ENCODE peak calls at places on chromosomes 12 and 14, in nine cellular contexts. One of them, this sample, is unnamed.

GRCh38 chr12:51814311-51815088 is 34.0 kb downstream of the FIGNL2 start:
- DNase-seq in ovary: peak
- DNase-seq in uterus: peak
- DNase-seq in tibial artery: peak
- DNase-seq in epithelial cell of esophagus: peak
- DNase-seq in left lung: peak
- DNase-seq in stomach: peak
- DNase-seq in cardiac muscle cell: peak
- DNase-seq in sigmoid colon: peak
- DNase-seq in this sample: peak

GRCh38 chr14:60618200-60618599 is 31.1 kb downstream of the SIX1 start:
- DNase-seq in tibial artery: no peak
- DNase-seq in cardiac muscle cell: no peak
- DNase-seq in ovary: no peak
- DNase-seq in uterus: no peak
- DNase-seq in left lung: no peak
- DNase-seq in stomach: peak
- DNase-seq in epithelial cell of esophagus: no peak
- DNase-seq in sigmoid colon: no peak
- DNase-seq in this sample: no peak

GRCh38 chr12:111570090-111570961 is 28.8 kb downstream of the ATXN2 start:
- DNase-seq in sigmoid colon: no peak
- DNase-seq in cardiac muscle cell: peak
- DNase-seq in epithelial cell of esophagus: peak
- DNase-seq in stomach: no peak
- DNase-seq in ovary: no peak
- DNase-seq in left lung: no peak
- DNase-seq in uterus: no peak
- DNase-seq in tibial artery: no peak
- DNase-seq in this sample: no peak

GRCh38 chr14:97491697-97492096 is 694.5 kb downstream of the VRK1 start:
- DNase-seq in left lung: no peak
- DNase-seq in tibial artery: no peak
- DNase-seq in epithelial cell of esophagus: no peak
- DNase-seq in cardiac muscle cell: no peak
- DNase-seq in sigmoid colon: no peak
- DNase-seq in stomach: no peak
- DNase-seq in uterus: no peak
- DNase-seq in ovary: no peak
- DNase-seq in this sample: no peak

GRCh38 chr14:26276757-26277156 is 321.1 kb downstream of the NOVA1 start:
- DNase-seq in ovary: no peak
- DNase-seq in uterus: no peak
- DNase-seq in stomach: no peak
- DNase-seq in tibial artery: no peak
- DNase-seq in epithelial cell of esophagus: no peak
- DNase-seq in cardiac muscle cell: no peak
- DNase-seq in left lung: no peak
- DNase-seq in sigmoid colon: no peak
- DNase-seq in this sample: no peak

GRCh38 chr12:11460343-11461023 is 65.1 kb upstream of the PRB2 start:
- DNase-seq in uterus: no peak
- DNase-seq in left lung: no peak
- DNase-seq in epithelial cell of esophagus: peak
- DNase-seq in ovary: no peak
- DNase-seq in tibial artery: no peak
- DNase-seq in sigmoid colon: no peak
- DNase-seq in cardiac muscle cell: no peak
- DNase-seq in stomach: no peak
- DNase-seq in this sample: no peak

GRCh38 chr12:59119676-59120075 is 199.4 kb upstream of the LRIG3 start:
- DNase-seq in tibial artery: no peak
- DNase-seq in uterus: no peak
- DNase-seq in left lung: no peak
- DNase-seq in sigmoid colon: no peak
- DNase-seq in stomach: no peak
- DNase-seq in cardiac muscle cell: peak
- DNase-seq in ovary: no peak
- DNase-seq in epithelial cell of esophagus: peak
- DNase-seq in this sample: no peak

GRCh38 chr12:80262372-80263170 is 163.2 kb downstream of the OTOGL start:
- DNase-seq in left lung: no peak
- DNase-seq in stomach: no peak
- DNase-seq in uterus: no peak
- DNase-seq in tibial artery: no peak
- DNase-seq in epithelial cell of esophagus: no peak
- DNase-seq in cardiac muscle cell: no peak
- DNase-seq in ovary: no peak
- DNase-seq in sigmoid colon: no peak
- DNase-seq in this sample: no peak

GRCh38 chr12:121812320-121812871 is 8.6 kb downstream of the SETD1B start:
- DNase-seq in ovary: peak
- DNase-seq in sigmoid colon: peak
- DNase-seq in tibial artery: peak
- DNase-seq in left lung: peak
- DNase-seq in stomach: peak
- DNase-seq in epithelial cell of esophagus: peak
- DNase-seq in cardiac muscle cell: peak
- DNase-seq in uterus: peak
- DNase-seq in this sample: no peak

GRCh38 chr12:50084775-50085614 is at the start of gene SMARCD1:
- DNase-seq in epithelial cell of esophagus: peak
- DNase-seq in sigmoid colon: peak
- DNase-seq in ovary: peak
- DNase-seq in left lung: peak
- DNase-seq in tibial artery: peak
- DNase-seq in uterus: peak
- DNase-seq in cardiac muscle cell: peak
- DNase-seq in stomach: peak
- DNase-seq in this sample: peak
- TF ChIP-seq CTCF in epithelial cell of esophagus: peak
- TF ChIP-seq CTCF in sigmoid colon: no peak
- TF ChIP-seq CTCF in ovary: no peak
- TF ChIP-seq CTCF in left lung: peak
- TF ChIP-seq CTCF in tibial artery: no peak
- TF ChIP-seq CTCF in uterus: peak
- TF ChIP-seq CTCF in cardiac muscle cell: peak
- TF ChIP-seq CTCF in stomach: no peak
- TF ChIP-seq CTCF in this sample: peak

GRCh38 chr14:36975834-36976233 is 196.6 kb downstream of the SLC25A21 start:
- DNase-seq in sigmoid colon: no peak
- DNase-seq in left lung: no peak
- DNase-seq in cardiac muscle cell: no peak
- DNase-seq in ovary: no peak
- DNase-seq in tibial artery: no peak
- DNase-seq in epithelial cell of esophagus: peak
- DNase-seq in uterus: no peak
- DNase-seq in stomach: no peak
- DNase-seq in this sample: no peak
- TF ChIP-seq CTCF in sigmoid colon: no peak
- TF ChIP-seq CTCF in left lung: no peak
- TF ChIP-seq CTCF in cardiac muscle cell: no peak
- TF ChIP-seq CTCF in ovary: no peak
- TF ChIP-seq CTCF in tibial artery: no peak
- TF ChIP-seq CTCF in epithelial cell of esophagus: peak
- TF ChIP-seq CTCF in uterus: no peak
- TF ChIP-seq CTCF in stomach: no peak
- TF ChIP-seq CTCF in this sample: no peak

GRCh38 chr12:43914923-43915468 is 79.1 kb downstream of the TMEM117 start:
- DNase-seq in epithelial cell of esophagus: no peak
- DNase-seq in sigmoid colon: no peak
- DNase-seq in cardiac muscle cell: no peak
- DNase-seq in ovary: no peak
- DNase-seq in left lung: no peak
- DNase-seq in stomach: no peak
- DNase-seq in tibial artery: no peak
- DNase-seq in uterus: no peak
- DNase-seq in this sample: no peak
- TF ChIP-seq CTCF in epithelial cell of esophagus: no peak
- TF ChIP-seq CTCF in sigmoid colon: no peak
- TF ChIP-seq CTCF in cardiac muscle cell: no peak
- TF ChIP-seq CTCF in ovary: no peak
- TF ChIP-seq CTCF in left lung: no peak
- TF ChIP-seq CTCF in stomach: no peak
- TF ChIP-seq CTCF in tibial artery: no peak
- TF ChIP-seq CTCF in uterus: no peak
- TF ChIP-seq CTCF in this sample: peak

DNA sequence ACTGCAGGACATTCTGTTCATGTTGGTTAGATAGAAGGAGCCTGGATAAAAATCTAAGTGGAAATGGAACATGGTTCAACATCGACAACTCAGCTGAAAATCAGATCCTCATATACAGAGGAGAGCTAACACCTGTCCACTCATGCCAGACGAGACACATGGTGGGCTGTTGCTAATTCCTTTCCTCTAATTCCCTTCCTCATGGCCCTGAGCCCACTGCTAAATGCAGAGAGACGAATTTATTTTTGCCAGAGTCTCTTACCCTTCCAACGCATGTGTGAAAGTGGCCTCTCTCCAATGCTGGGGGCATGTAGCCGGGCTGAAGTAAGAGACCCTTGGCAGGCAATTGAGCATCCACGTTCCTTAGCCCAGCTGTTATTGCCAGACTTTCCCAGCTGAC is 28.8 kb downstream of the CORO1C start:
- DNase-seq in ovary: no peak
- DNase-seq in sigmoid colon: no peak
- DNase-seq in stomach: no peak
- DNase-seq in epithelial cell of esophagus: no peak
- DNase-seq in tibial artery: no peak
- DNase-seq in cardiac muscle cell: no peak
- DNase-seq in left lung: no peak
- DNase-seq in uterus: no peak
- DNase-seq in this sample: no peak
- TF ChIP-seq CTCF in ovary: no peak
- TF ChIP-seq CTCF in sigmoid colon: no peak
- TF ChIP-seq CTCF in stomach: no peak
- TF ChIP-seq CTCF in epithelial cell of esophagus: no peak
- TF ChIP-seq CTCF in tibial artery: no peak
- TF ChIP-seq CTCF in cardiac muscle cell: no peak
- TF ChIP-seq CTCF in left lung: no peak
- TF ChIP-seq CTCF in uterus: no peak
- TF ChIP-seq CTCF in this sample: no peak

GRCh38 chr14:77805703-77806102 is 5.8 kb downstream of the ADCK1 start:
- DNase-seq in epithelial cell of esophagus: no peak
- DNase-seq in left lung: no peak
- DNase-seq in uterus: no peak
- DNase-seq in ovary: no peak
- DNase-seq in tibial artery: no peak
- DNase-seq in sigmoid colon: no peak
- DNase-seq in stomach: no peak
- DNase-seq in cardiac muscle cell: no peak
- DNase-seq in this sample: no peak
- TF ChIP-seq CTCF in epithelial cell of esophagus: no peak
- TF ChIP-seq CTCF in left lung: no peak
- TF ChIP-seq CTCF in uterus: no peak
- TF ChIP-seq CTCF in ovary: no peak
- TF ChIP-seq CTCF in tibial artery: no peak
- TF ChIP-seq CTCF in sigmoid colon: no peak
- TF ChIP-seq CTCF in stomach: no peak
- TF ChIP-seq CTCF in cardiac muscle cell: no peak
- TF ChIP-seq CTCF in this sample: no peak

GRCh38 chr14:67562776-67563150 is 29.7 kb downstream of the PLEKHH1 start:
- DNase-seq in sigmoid colon: no peak
- DNase-seq in cardiac muscle cell: no peak
- DNase-seq in stomach: no peak
- DNase-seq in left lung: no peak
- DNase-seq in uterus: no peak
- DNase-seq in epithelial cell of esophagus: no peak
- DNase-seq in tibial artery: no peak
- DNase-seq in ovary: no peak
- DNase-seq in this sample: no peak
- TF ChIP-seq CTCF in sigmoid colon: no peak
- TF ChIP-seq CTCF in cardiac muscle cell: no peak
- TF ChIP-seq CTCF in stomach: no peak
- TF ChIP-seq CTCF in left lung: no peak
- TF ChIP-seq CTCF in uterus: no peak
- TF ChIP-seq CTCF in epithelial cell of esophagus: no peak
- TF ChIP-seq CTCF in tibial artery: no peak
- TF ChIP-seq CTCF in ovary: no peak
- TF ChIP-seq CTCF in this sample: no peak

GRCh38 chr12:62801796-62802195 is 133.2 kb downstream of the PPM1H start:
- DNase-seq in stomach: no peak
- DNase-seq in left lung: no peak
- DNase-seq in epithelial cell of esophagus: no peak
- DNase-seq in ovary: no peak
- DNase-seq in sigmoid colon: no peak
- DNase-seq in tibial artery: no peak
- DNase-seq in cardiac muscle cell: no peak
- DNase-seq in uterus: no peak
- DNase-seq in this sample: no peak

GRCh38 chr12:62800707-62801400 is 134.1 kb downstream of the PPM1H start:
- DNase-seq in ovary: no peak
- DNase-seq in cardiac muscle cell: no peak
- DNase-seq in stomach: no peak
- DNase-seq in uterus: no peak
- DNase-seq in epithelial cell of esophagus: no peak
- DNase-seq in sigmoid colon: no peak
- DNase-seq in tibial artery: no peak
- DNase-seq in left lung: no peak
- DNase-seq in this sample: no peak

GRCh38 chr12:62802321-62802720 is 132.6 kb downstream of the PPM1H start:
- DNase-seq in stomach: no peak
- DNase-seq in ovary: no peak
- DNase-seq in epithelial cell of esophagus: peak
- DNase-seq in sigmoid colon: no peak
- DNase-seq in uterus: no peak
- DNase-seq in cardiac muscle cell: no peak
- DNase-seq in tibial artery: no peak
- DNase-seq in left lung: no peak
- DNase-seq in this sample: no peak

GRCh38 chr12:62799766-62800406 is 135.1 kb downstream of the PPM1H start:
- DNase-seq in stomach: no peak
- DNase-seq in tibial artery: no peak
- DNase-seq in cardiac muscle cell: no peak
- DNase-seq in sigmoid colon: no peak
- DNase-seq in ovary: no peak
- DNase-seq in uterus: no peak
- DNase-seq in left lung: no peak
- DNase-seq in epithelial cell of esophagus: peak
- DNase-seq in this sample: no peak

DNA sequence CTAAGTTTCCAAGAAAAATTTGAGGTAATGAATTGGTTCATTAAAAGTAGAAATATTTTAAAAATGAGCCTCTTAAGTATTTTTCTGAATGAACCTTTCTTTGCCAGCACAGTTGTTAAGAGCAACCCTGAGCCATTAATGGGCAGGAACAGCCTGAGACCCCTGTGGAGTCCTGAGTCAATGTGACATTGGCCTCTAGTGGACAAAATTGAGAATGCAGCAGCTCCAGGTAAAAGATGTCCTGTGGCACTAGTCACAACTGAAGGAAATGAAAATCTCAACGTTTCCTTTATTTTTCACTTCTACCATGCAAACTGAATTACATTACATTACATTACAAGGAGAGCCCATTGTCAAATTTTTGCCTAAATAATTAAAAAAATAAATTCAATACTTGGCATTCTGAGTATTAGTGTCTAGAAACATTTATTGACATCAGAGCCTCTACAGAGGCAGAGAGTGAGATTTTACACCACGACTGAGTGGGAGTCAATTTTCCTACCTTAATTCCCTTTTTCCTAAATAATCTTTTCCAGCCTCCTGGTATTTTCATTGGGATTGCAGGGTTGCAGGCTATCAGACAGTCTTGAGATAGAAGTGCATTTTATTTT is 135.7 kb downstream of the PPM1H start:
- DNase-seq in cardiac muscle cell: peak
- DNase-seq in ovary: peak
- DNase-seq in left lung: no peak
- DNase-seq in sigmoid colon: no peak
- DNase-seq in uterus: peak
- DNase-seq in stomach: peak
- DNase-seq in epithelial cell of esophagus: peak
- DNase-seq in tibial artery: no peak
- DNase-seq in this sample: peak
- TF ChIP-seq CTCF in cardiac muscle cell: peak
- TF ChIP-seq CTCF in ovary: peak
- TF ChIP-seq CTCF in left lung: peak
- TF ChIP-seq CTCF in sigmoid colon: peak
- TF ChIP-seq CTCF in uterus: peak
- TF ChIP-seq CTCF in stomach: peak
- TF ChIP-seq CTCF in epithelial cell of esophagus: peak
- TF ChIP-seq CTCF in tibial artery: peak
- TF ChIP-seq CTCF in this sample: peak